ENCODE peak calls at places on chromosomes 4 and X, in seven cellular contexts. O, H, M, A, E, J and V are unnamed samples.

GRCh38 chr4:19936471-19936870 is 315.2 kb upstream of the SLIT2 start:
- DNase-seq in O (no peak), A (peak; percentile 20), J (no peak), H (peak; percentile 57), E (no peak), M (peak; percentile 90), V (no peak)

GRCh38 chr4:80925293-80925692 is 105.2 kb upstream of the BMP3 start:
- DNase-seq in J (no peak), E (no peak), H (no peak), A (no peak), O (no peak), M (no peak), V (no peak)

GRCh38 chr4:69860007-69860406 is at the start of gene SULT1E1:
- DNase-seq in O (no peak), A (no peak), E (no peak), H (no peak), M (peak; percentile 53), J (no peak), V (no peak)

GRCh38 chr4:8682725-8683124 is 90.2 kb downstream of the CPZ start:
- DNase-seq in O (no peak), J (no peak), E (no peak), A (no peak), H (no peak), M (no peak), V (no peak)

GRCh38 chr4:14920237-14920636 is 82.0 kb upstream of the CPEB2 start:
- DNase-seq in J (no peak), M (no peak), O (no peak), H (no peak), E (no peak), A (peak; percentile 76), V (no peak)

GRCh38 chr4:121233982-121234381 is 69.9 kb upstream of the TNIP3 start:
- DNase-seq in A (no peak), H (no peak), J (no peak), M (no peak), O (no peak), E (no peak), V (no peak)

GRCh38 chrX:1336331-1337143 is at the start of gene IL3RA:
- DNase-seq in A (no peak), O (no peak), J (peak; percentile 46), M (no peak), H (no peak), E (no peak), V (no peak)

GRCh38 chrX:11954196-11954595 is 184.1 kb upstream of the FRMPD4 start:
- DNase-seq in O (no peak), H (no peak), A (no peak), M (no peak), E (no peak), J (no peak), V (no peak)

GRCh38 chr4:84237008-84237407 is 262.1 kb downstream of the NKX6-1 start:
- DNase-seq in M (no peak), J (no peak), E (no peak), O (no peak), H (no peak), A (peak; percentile 9), V (no peak)

GRCh38 chr4:7817877-7818675 is 121.6 kb downstream of the AFAP1 start:
- DNase-seq in O (no peak), J (no peak), A (no peak), E (peak; percentile 8), M (no peak), H (no peak), V (no peak)

GRCh38 chr4:170581322-170581721 is 491.6 kb upstream of the AADAT start:
- DNase-seq in H (no peak), M (no peak), A (no peak), E (no peak), O (no peak), J (no peak), V (no peak)

GRCh38 chr4:9898596-9899345 is 117.3 kb downstream of the DRD5 start:
- DNase-seq in M (no peak), A (no peak), H (no peak), O (no peak), E (no peak), J (no peak), V (no peak)

GRCh38 chr4:168612435-168613139 is 115.7 kb downstream of the PALLD start:
- DNase-seq in O (no peak), A (no peak), J (no peak), H (no peak), M (peak; percentile 82), E (no peak), V (no peak)

GRCh38 chr4:170323623-170324022 is 233.9 kb upstream of the AADAT start:
- DNase-seq in M (no peak), E (no peak), H (no peak), O (no peak), J (no peak), A (no peak), V (no peak)

GRCh38 chr4:30929649-30930048 is 209.5 kb downstream of the PCDH7 start:
- DNase-seq in E (no peak), H (no peak), A (no peak), O (no peak), J (no peak), M (no peak), V (no peak)

GRCh38 chr4:48899432-48899749 is 7.2 kb downstream of the OCIAD2 start:
- DNase-seq in O (no peak), J (no peak), H (no peak), E (no peak), A (no peak), M (no peak), V (no peak)